ENCODE peak calls at places on chromosomes 4 and X, in seven cellular contexts. One of them, this sample, is unnamed.

GRCh38 chr4:39841894-39842293 is 135.8 kb downstream of the PDS5A start:
- DNase-seq in Panc1: no peak
- DNase-seq in SK-N-SH: no peak
- DNase-seq in endothelial cell of umbilical vein: no peak
- DNase-seq in lower lobe of right lung: no peak
- DNase-seq in mesendoderm: no peak
- DNase-seq in heart right ventricle: no peak
- DNase-seq in this sample: no peak

GRCh38 chrX:150062292-150063137 is 124.2 kb upstream of the EOLA2 start:
- DNase-seq in mesendoderm: no peak
- DNase-seq in lower lobe of right lung: no peak
- DNase-seq in SK-N-SH: no peak
- DNase-seq in heart right ventricle: no peak
- DNase-seq in Panc1: no peak
- DNase-seq in endothelial cell of umbilical vein: peak; percentile 68
- DNase-seq in this sample: no peak

GRCh38 chr4:10963958-10964705 is 279.6 kb upstream of the CLNK start:
- DNase-seq in mesendoderm: no peak
- DNase-seq in SK-N-SH: no peak
- DNase-seq in Panc1: no peak
- DNase-seq in heart right ventricle: no peak
- DNase-seq in endothelial cell of umbilical vein: no peak
- DNase-seq in lower lobe of right lung: no peak
- DNase-seq in this sample: no peak

GRCh38 chr4:151730003-151730559 is 30.7 kb downstream of the GATB start:
- DNase-seq in mesendoderm: peak; percentile 59
- DNase-seq in lower lobe of right lung: no peak
- DNase-seq in SK-N-SH: no peak
- DNase-seq in heart right ventricle: no peak
- DNase-seq in endothelial cell of umbilical vein: no peak
- DNase-seq in Panc1: no peak
- DNase-seq in this sample: no peak

GRCh38 chrX:70720721-70721120 is 187.8 kb downstream of the TEX11 start:
- DNase-seq in lower lobe of right lung: no peak
- DNase-seq in mesendoderm: no peak
- DNase-seq in heart right ventricle: no peak
- DNase-seq in SK-N-SH: no peak
- DNase-seq in endothelial cell of umbilical vein: no peak
- DNase-seq in Panc1: no peak
- DNase-seq in this sample: no peak

GRCh38 chr4:36411338-36411737 is 129.9 kb downstream of the DTHD1 start:
- DNase-seq in mesendoderm: no peak
- DNase-seq in heart right ventricle: no peak
- DNase-seq in SK-N-SH: no peak
- DNase-seq in lower lobe of right lung: no peak
- DNase-seq in endothelial cell of umbilical vein: no peak
- DNase-seq in Panc1: no peak
- DNase-seq in this sample: no peak

GRCh38 chrX:153829799-153830631 is at the start of gene PDZD4:
- DNase-seq in lower lobe of right lung: no peak
- DNase-seq in mesendoderm: peak; percentile 66
- DNase-seq in SK-N-SH: peak; percentile 74
- DNase-seq in Panc1: no peak
- DNase-seq in heart right ventricle: no peak
- DNase-seq in endothelial cell of umbilical vein: no peak
- DNase-seq in this sample: no peak

GRCh38 chr4:38287090-38287843 is 327.1 kb downstream of the PTTG2 start:
- DNase-seq in Panc1: no peak
- DNase-seq in SK-N-SH: no peak
- DNase-seq in endothelial cell of umbilical vein: no peak
- DNase-seq in heart right ventricle: no peak
- DNase-seq in lower lobe of right lung: no peak
- DNase-seq in mesendoderm: peak; percentile 21
- DNase-seq in this sample: no peak

GRCh38 chr4:88240297-88240714 is 44.1 kb downstream of the PPM1K start:
- DNase-seq in lower lobe of right lung: peak; percentile 68
- DNase-seq in mesendoderm: no peak
- DNase-seq in endothelial cell of umbilical vein: no peak
- DNase-seq in heart right ventricle: peak; percentile 76
- DNase-seq in SK-N-SH: no peak
- DNase-seq in Panc1: no peak
- DNase-seq in this sample: no peak

GRCh38 chr4:126564283-126564854 is 1068.4 kb upstream of the INTU start:
- DNase-seq in mesendoderm: no peak
- DNase-seq in lower lobe of right lung: no peak
- DNase-seq in heart right ventricle: no peak
- DNase-seq in SK-N-SH: no peak
- DNase-seq in endothelial cell of umbilical vein: no peak
- DNase-seq in Panc1: no peak
- DNase-seq in this sample: no peak

GRCh38 chr4:139167774-139168444 is 9.1 kb downstream of the ELF2 start:
- DNase-seq in mesendoderm: peak; percentile 72
- DNase-seq in Panc1: no peak
- DNase-seq in heart right ventricle: no peak
- DNase-seq in SK-N-SH: peak; percentile 48
- DNase-seq in lower lobe of right lung: no peak
- DNase-seq in endothelial cell of umbilical vein: peak; percentile 36
- DNase-seq in this sample: no peak

GRCh38 chrX:153565996-153566580 is 32.9 kb downstream of the CCNQ start:
- DNase-seq in endothelial cell of umbilical vein: no peak
- DNase-seq in heart right ventricle: no peak
- DNase-seq in lower lobe of right lung: no peak
- DNase-seq in mesendoderm: peak; percentile 28
- DNase-seq in SK-N-SH: no peak
- DNase-seq in Panc1: no peak
- DNase-seq in this sample: no peak

GRCh38 chr4:85431881-85432280 is 43.1 kb upstream of the ARHGAP24 start:
- DNase-seq in endothelial cell of umbilical vein: no peak
- DNase-seq in lower lobe of right lung: no peak
- DNase-seq in SK-N-SH: no peak
- DNase-seq in mesendoderm: no peak
- DNase-seq in heart right ventricle: no peak
- DNase-seq in Panc1: no peak
- DNase-seq in this sample: no peak
- H3K27ac ChIP-seq in endothelial cell of umbilical vein: no peak overlapping the region
- H3K27ac ChIP-seq in lower lobe of right lung: no peak overlapping the region
- H3K27ac ChIP-seq in SK-N-SH: no peak overlapping the region
- H3K27ac ChIP-seq in mesendoderm: no peak overlapping the region
- H3K27ac ChIP-seq in heart right ventricle: no peak overlapping the region
- H3K27ac ChIP-seq in Panc1: no peak overlapping the region
- H3K27ac ChIP-seq in this sample: no peak overlapping the region

GRCh38 chr4:110613710-110614109 is 9.2 kb downstream of the PITX2 start:
- DNase-seq in Panc1: no peak
- DNase-seq in lower lobe of right lung: no peak
- DNase-seq in endothelial cell of umbilical vein: no peak
- DNase-seq in heart right ventricle: no peak
- DNase-seq in mesendoderm: peak; percentile 68
- DNase-seq in SK-N-SH: no peak
- DNase-seq in this sample: no peak
- H3K27ac ChIP-seq in Panc1: no peak overlapping the region
- H3K27ac ChIP-seq in lower lobe of right lung: no peak overlapping the region
- H3K27ac ChIP-seq in endothelial cell of umbilical vein: no peak overlapping the region
- H3K27ac ChIP-seq in heart right ventricle: no peak overlapping the region
- H3K27ac ChIP-seq in mesendoderm: peak overlapping the region; percentile 92
- H3K27ac ChIP-seq in SK-N-SH: no peak overlapping the region
- H3K27ac ChIP-seq in this sample: no peak overlapping the region

GRCh38 chr4:155512069-155512468 is 135.3 kb upstream of the MAP9 start:
- DNase-seq in Panc1: no peak
- DNase-seq in mesendoderm: no peak
- DNase-seq in endothelial cell of umbilical vein: no peak
- DNase-seq in SK-N-SH: no peak
- DNase-seq in lower lobe of right lung: no peak
- DNase-seq in heart right ventricle: no peak
- DNase-seq in this sample: no peak
- H3K27ac ChIP-seq in Panc1: no peak overlapping the region
- H3K27ac ChIP-seq in mesendoderm: no peak overlapping the region
- H3K27ac ChIP-seq in endothelial cell of umbilical vein: no peak overlapping the region
- H3K27ac ChIP-seq in SK-N-SH: no peak overlapping the region
- H3K27ac ChIP-seq in lower lobe of right lung: no peak overlapping the region
- H3K27ac ChIP-seq in heart right ventricle: peak overlapping the region; percentile 20
- H3K27ac ChIP-seq in this sample: no peak overlapping the region

GRCh38 chrX:1554469-1555210 is 17.7 kb upstream of the P2RY8 start:
- DNase-seq in Panc1: no peak
- DNase-seq in lower lobe of right lung: no peak
- DNase-seq in SK-N-SH: no peak
- DNase-seq in heart right ventricle: no peak
- DNase-seq in endothelial cell of umbilical vein: no peak
- DNase-seq in mesendoderm: no peak
- DNase-seq in this sample: no peak

GRCh38 chrX:1551959-1552546 is 15.1 kb upstream of the P2RY8 start:
- DNase-seq in lower lobe of right lung: no peak
- DNase-seq in SK-N-SH: no peak
- DNase-seq in Panc1: no peak
- DNase-seq in heart right ventricle: no peak
- DNase-seq in mesendoderm: no peak
- DNase-seq in endothelial cell of umbilical vein: no peak
- DNase-seq in this sample: no peak

GRCh38 chrX:1561164-1561563 is 24.2 kb upstream of the P2RY8 start:
- DNase-seq in SK-N-SH: no peak
- DNase-seq in heart right ventricle: no peak
- DNase-seq in endothelial cell of umbilical vein: no peak
- DNase-seq in Panc1: no peak
- DNase-seq in lower lobe of right lung: no peak
- DNase-seq in mesendoderm: no peak
- DNase-seq in this sample: no peak

GRCh38 chrX:1558761-1559468 is 21.9 kb upstream of the P2RY8 start:
- DNase-seq in lower lobe of right lung: no peak
- DNase-seq in endothelial cell of umbilical vein: no peak
- DNase-seq in mesendoderm: no peak
- DNase-seq in SK-N-SH: no peak
- DNase-seq in Panc1: no peak
- DNase-seq in heart right ventricle: no peak
- DNase-seq in this sample: no peak

DNA sequence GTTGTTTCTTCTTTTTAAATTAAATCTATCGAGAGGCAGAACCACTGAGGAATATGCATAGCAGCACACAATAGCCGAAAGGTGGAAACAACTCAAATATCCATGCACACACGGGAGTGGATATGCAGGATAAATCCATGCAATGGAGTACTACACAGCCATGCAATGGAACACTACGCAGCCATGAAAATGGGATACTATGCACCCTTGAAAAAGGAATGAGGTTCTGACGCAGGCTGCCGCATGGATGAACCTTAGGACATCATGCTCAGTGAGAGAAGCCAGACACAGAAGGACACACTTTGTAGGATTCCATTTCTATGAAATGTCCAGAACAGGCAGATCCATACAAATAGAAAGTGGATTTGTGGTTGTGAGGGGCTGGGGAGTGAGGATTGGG is 18.4 kb upstream of the P2RY8 start:
- DNase-seq in heart right ventricle: no peak
- DNase-seq in Panc1: no peak
- DNase-seq in lower lobe of right lung: no peak
- DNase-seq in SK-N-SH: no peak
- DNase-seq in endothelial cell of umbilical vein: no peak
- DNase-seq in mesendoderm: no peak
- DNase-seq in this sample: no peak
- H3K27ac ChIP-seq in heart right ventricle: no peak overlapping the region
- H3K27ac ChIP-seq in Panc1: no peak overlapping the region
- H3K27ac ChIP-seq in lower lobe of right lung: no peak overlapping the region
- H3K27ac ChIP-seq in SK-N-SH: no peak overlapping the region
- H3K27ac ChIP-seq in endothelial cell of umbilical vein: no peak overlapping the region
- H3K27ac ChIP-seq in mesendoderm: no peak overlapping the region
- H3K27ac ChIP-seq in this sample: no peak overlapping the region

GRCh38 chrX:151228935-151229334 is 52.6 kb downstream of the GPR50 start:
- DNase-seq in lower lobe of right lung: no peak
- DNase-seq in heart right ventricle: no peak
- DNase-seq in SK-N-SH: no peak
- DNase-seq in endothelial cell of umbilical vein: no peak
- DNase-seq in mesendoderm: no peak
- DNase-seq in Panc1: no peak
- DNase-seq in this sample: no peak

GRCh38 chrX:151227637-151228036 is 51.3 kb downstream of the GPR50 start:
- DNase-seq in endothelial cell of umbilical vein: no peak
- DNase-seq in SK-N-SH: no peak
- DNase-seq in Panc1: no peak
- DNase-seq in heart right ventricle: no peak
- DNase-seq in lower lobe of right lung: no peak
- DNase-seq in mesendoderm: peak; percentile 15
- DNase-seq in this sample: no peak

GRCh38 chrX:151225843-151226242 is 49.5 kb downstream of the GPR50 start:
- DNase-seq in lower lobe of right lung: no peak
- DNase-seq in heart right ventricle: no peak
- DNase-seq in Panc1: no peak
- DNase-seq in endothelial cell of umbilical vein: no peak
- DNase-seq in mesendoderm: no peak
- DNase-seq in SK-N-SH: no peak
- DNase-seq in this sample: no peak

GRCh38 chrX:151226941-151227340 is 50.6 kb downstream of the GPR50 start:
- DNase-seq in heart right ventricle: no peak
- DNase-seq in SK-N-SH: no peak
- DNase-seq in mesendoderm: no peak
- DNase-seq in lower lobe of right lung: no peak
- DNase-seq in endothelial cell of umbilical vein: no peak
- DNase-seq in Panc1: no peak
- DNase-seq in this sample: no peak
- H3K27ac ChIP-seq in heart right ventricle: no peak overlapping the region
- H3K27ac ChIP-seq in SK-N-SH: no peak overlapping the region
- H3K27ac ChIP-seq in mesendoderm: no peak overlapping the region
- H3K27ac ChIP-seq in lower lobe of right lung: no peak overlapping the region
- H3K27ac ChIP-seq in endothelial cell of umbilical vein: no peak overlapping the region
- H3K27ac ChIP-seq in Panc1: no peak overlapping the region
- H3K27ac ChIP-seq in this sample: no peak overlapping the region

GRCh38 chr4:81504685-81505598 is 33.2 kb upstream of the RASGEF1B start:
- DNase-seq in Panc1: no peak
- DNase-seq in heart right ventricle: peak; percentile 60
- DNase-seq in mesendoderm: no peak
- DNase-seq in lower lobe of right lung: peak; percentile 84
- DNase-seq in SK-N-SH: no peak
- DNase-seq in endothelial cell of umbilical vein: peak; percentile 9
- DNase-seq in this sample: no peak
- H3K27ac ChIP-seq in Panc1: no peak overlapping the region
- H3K27ac ChIP-seq in heart right ventricle: peak overlapping the region; percentile 64
- H3K27ac ChIP-seq in mesendoderm: no peak overlapping the region
- H3K27ac ChIP-seq in lower lobe of right lung: peak overlapping the region; percentile 82
- H3K27ac ChIP-seq in SK-N-SH: no peak overlapping the region
- H3K27ac ChIP-seq in endothelial cell of umbilical vein: no peak overlapping the region
- H3K27ac ChIP-seq in this sample: no peak overlapping the region

GRCh38 chrX:30889147-30890125 is at the start of gene TAB3:
- DNase-seq in SK-N-SH: peak; percentile 88
- DNase-seq in lower lobe of right lung: peak; percentile 95
- DNase-seq in Panc1: peak; percentile 63
- DNase-seq in endothelial cell of umbilical vein: peak; percentile 97
- DNase-seq in mesendoderm: peak; percentile 98
- DNase-seq in heart right ventricle: peak; percentile 93
- DNase-seq in this sample: peak; percentile 67
- H3K27ac ChIP-seq in SK-N-SH: peak within 1 kb of the TSS; percentile 52
- H3K27ac ChIP-seq in lower lobe of right lung: peak within 1 kb of the TSS; percentile 86
- H3K27ac ChIP-seq in Panc1: peak within 1 kb of the TSS; percentile 70
- H3K27ac ChIP-seq in endothelial cell of umbilical vein: peak within 1 kb of the TSS; percentile 22
- H3K27ac ChIP-seq in mesendoderm: peak within 1 kb of the TSS; percentile 43
- H3K27ac ChIP-seq in heart right ventricle: peak within 1 kb of the TSS; percentile 88
- H3K27ac ChIP-seq in this sample: no peak within 1 kb of the TSS

GRCh38 chr4:78265006-78265405 is 207.9 kb downstream of the FRAS1 start:
- DNase-seq in lower lobe of right lung: no peak
- DNase-seq in mesendoderm: no peak
- DNase-seq in endothelial cell of umbilical vein: no peak
- DNase-seq in Panc1: no peak
- DNase-seq in SK-N-SH: no peak
- DNase-seq in heart right ventricle: no peak
- DNase-seq in this sample: no peak
- H3K27ac ChIP-seq in lower lobe of right lung: no peak overlapping the region
- H3K27ac ChIP-seq in mesendoderm: no peak overlapping the region
- H3K27ac ChIP-seq in endothelial cell of umbilical vein: no peak overlapping the region
- H3K27ac ChIP-seq in Panc1: no peak overlapping the region
- H3K27ac ChIP-seq in SK-N-SH: no peak overlapping the region
- H3K27ac ChIP-seq in heart right ventricle: no peak overlapping the region
- H3K27ac ChIP-seq in this sample: no peak overlapping the region